ENCODE peak calls at places on chromosomes 6 and 20, in six cellular contexts. V is IMR-90, T is neuronal stem cell, S is mesenchymal stem cell, R is H1, A is H9. G is an unnamed sample.

GRCh38 chr6:11729083-11729482 is 49.5 kb downstream of the ADTRP start:
- DNase-seq in S (no peak), V (no peak), T (no peak), R (no peak), A (no peak), G (no peak)

GRCh38 chr6:166861961-166862286 is 94.4 kb downstream of the RNASET2 start:
- DNase-seq in S (peak; percentile 1), A (no peak), T (no peak), V (no peak), R (no peak), G (peak; percentile 2)

GRCh38 chr20:53914861-53915458 is 155.4 kb downstream of the BCAS1 start:
- DNase-seq in T (no peak), V (no peak), R (no peak), A (no peak), S (peak; percentile 32), G (no peak)

GRCh38 chr6:137736919-137737318 is 130.1 kb upstream of the TNFAIP3 start:
- DNase-seq in T (no peak), R (no peak), V (no peak), S (no peak), A (no peak), G (no peak)

GRCh38 chr20:1844723-1845523 is 50.3 kb upstream of the SIRPA start:
- DNase-seq in T (no peak), R (no peak), S (peak; percentile 96), V (peak; percentile 92), A (no peak), G (peak; percentile 37)

GRCh38 chr6:31180500-31180899 is 10.0 kb upstream of the POU5F1 start:
- DNase-seq in T (no peak), R (no peak), S (no peak), V (no peak), A (peak; percentile 86), G (peak; percentile 65)

GRCh38 chr6:7730852-7731251 is 5.0 kb downstream of the BMP6 start:
- DNase-seq in R (no peak), A (no peak), S (peak; percentile 92), T (no peak), V (peak; percentile 90), G (peak; percentile 68)

GRCh38 chr6:100228437-100229424 is 234.7 kb upstream of the MCHR2 start:
- DNase-seq in S (peak; percentile 66), V (peak; percentile 71), R (peak; percentile 46), T (peak; percentile 74), A (peak; percentile 93), G (peak; percentile 70)

GRCh38 chr20:38222231-38222922 is 38.2 kb downstream of the KIAA1755 start:
- DNase-seq in V (peak; percentile 48), R (no peak), S (peak; percentile 60), T (peak; percentile 73), A (peak; percentile 81), G (peak; percentile 83)

GRCh38 chr20:17629678-17630089 is 52.4 kb downstream of the RRBP1 start:
- DNase-seq in A (no peak), S (no peak), T (no peak), R (no peak), V (no peak), G (no peak)

GRCh38 chr6:10960171-10960570 is 73.3 kb downstream of the SYCP2L start:
- DNase-seq in V (no peak), S (no peak), R (no peak), T (no peak), A (no peak), G (no peak)

GRCh38 chr20:9301129-9302072 is 213.0 kb upstream of the LAMP5 start:
- DNase-seq in R (no peak), S (peak; percentile 74), V (peak; percentile 89), A (no peak), T (no peak), G (no peak)

GRCh38 chr20:25011261-25011660 is 18.7 kb upstream of the APMAP start:
- DNase-seq in S (no peak), A (no peak), R (no peak), V (no peak), T (no peak), G (no peak)

GRCh38 chr6:160634706-160635105 is 29.4 kb downstream of the LPA start:
- DNase-seq in V (no peak), R (no peak), S (no peak), A (no peak), T (no peak), G (no peak)

GRCh38 chr6:12030993-12031550 is 19.0 kb downstream of the HIVEP1 start:
- DNase-seq in T (no peak), V (peak; percentile 57), A (no peak), S (peak; percentile 24), R (no peak), G (no peak)

GRCh38 chr6:70651326-70651905 is 16.3 kb upstream of the SMAP1 start:
- DNase-seq in T (no peak), V (no peak), A (no peak), R (no peak), S (no peak), G (no peak)

GRCh38 chr6:43747734-43748133 is 22.3 kb upstream of the VEGFA start:
- DNase-seq in A (peak; percentile 5), V (no peak), S (no peak), R (no peak), T (no peak), G (no peak)

GRCh38 chr6:162090734-162091133 is 636.8 kb downstream of the PRKN start:
- DNase-seq in S (peak; percentile 6), V (no peak), A (no peak), R (no peak), T (no peak), G (no peak)

GRCh38 chr6:1960484-1961142 is 284.8 kb downstream of the GMDS start:
- DNase-seq in S (no peak), A (no peak), R (no peak), T (no peak), V (no peak), G (peak; percentile 86)

GRCh38 chr6:1697688-1698351 is 88.1 kb downstream of the FOXC1 start:
- DNase-seq in A (no peak), R (no peak), V (no peak), T (no peak), S (no peak), G (no peak)

GRCh38 chr20:63223121-63223825 is 7.3 kb upstream of the YTHDF1 start:
- DNase-seq in S (peak; percentile 58), V (peak; percentile 30), R (no peak), T (peak; percentile 54), A (peak; percentile 74), G (peak; percentile 20)

GRCh38 chr6:33634203-33634727 is 13.1 kb downstream of the ITPR3 start:
- DNase-seq in A (no peak), R (no peak), S (no peak), V (no peak), T (no peak), G (peak; percentile 6)

GRCh38 chr6:44000164-44000842 is 126.9 kb downstream of the MRPL14 start:
- DNase-seq in T (no peak), V (peak; percentile 25), R (no peak), S (peak; percentile 73), A (peak; percentile 94), G (no peak)

GRCh38 chr6:45533394-45533793 is 155.7 kb upstream of the SUPT3H start:
- DNase-seq in R (no peak), V (peak; percentile 31), S (peak; percentile 23), T (no peak), A (no peak), G (no peak)

GRCh38 chr6:143961868-143962643 is 46.0 kb downstream of the PLAGL1 start:
- DNase-seq in V (no peak), A (no peak), R (no peak), S (no peak), T (peak; percentile 69), G (no peak)

GRCh38 chr6:149136913-149137286 is 180.6 kb upstream of the TAB2 start:
- DNase-seq in A (no peak), R (no peak), T (no peak), S (no peak), V (no peak), G (no peak)

GRCh38 chr20:20405619-20406018 is 37.7 kb downstream of the INSM1 start:
- DNase-seq in A (no peak), V (no peak), S (no peak), R (no peak), T (no peak), G (no peak)

GRCh38 chr6:45584127-45584526 is 206.4 kb upstream of the SUPT3H start:
- DNase-seq in S (no peak), V (no peak), R (no peak), A (no peak), T (no peak), G (no peak)

GRCh38 chr6:83183082-83183828 is 9.8 kb downstream of the PGM3 start:
- DNase-seq in A (no peak), T (no peak), S (peak; percentile 99), V (peak; percentile 98), R (no peak), G (peak; percentile 13)
- H3K4ac ChIP-seq in A (no peak overlapping the region), T (no peak overlapping the region), S (no peak overlapping the region), V (no peak overlapping the region), R (no peak overlapping the region), G (no peak overlapping the region)

DNA sequence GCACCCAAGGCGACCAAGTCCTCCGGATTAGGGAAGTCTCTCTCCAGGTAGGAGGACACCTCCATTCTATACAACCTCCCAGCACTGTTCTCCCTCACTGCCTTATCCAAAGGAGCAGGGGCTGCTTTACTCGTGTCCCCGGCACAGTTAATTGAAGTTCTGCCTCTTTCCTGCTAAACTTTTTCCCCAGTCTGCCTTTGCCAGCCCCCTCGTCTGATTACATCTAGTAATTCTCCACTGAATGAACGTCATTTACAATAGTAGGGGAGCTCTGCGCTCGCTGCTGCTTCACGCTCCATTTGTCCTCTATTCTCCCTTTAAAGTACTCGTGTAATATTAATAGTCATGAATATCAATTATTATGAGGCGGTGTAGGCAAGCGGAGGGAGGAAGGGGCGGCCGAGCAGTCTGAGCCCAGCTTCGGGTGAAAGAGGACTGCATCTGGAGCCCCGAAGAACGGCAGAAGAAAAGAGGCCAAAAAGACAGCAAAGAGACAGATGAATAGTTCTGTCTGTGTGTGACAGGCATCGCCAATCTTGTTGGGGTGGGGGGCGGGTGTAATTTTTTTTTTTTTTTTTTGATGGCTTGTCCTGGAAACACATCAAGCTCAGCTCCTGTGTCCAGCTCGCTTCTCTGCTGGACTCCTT is 2.9 kb downstream of the TFAP2B start:
- DNase-seq in V (no peak), A (no peak), S (no peak), T (no peak), R (no peak), G (no peak)
- H4K91ac ChIP-seq in V (no peak overlapping the region), A (no peak overlapping the region), S (no peak overlapping the region), T (no peak overlapping the region), R (no peak overlapping the region), G (peak overlapping the region; percentile 3)

DNA sequence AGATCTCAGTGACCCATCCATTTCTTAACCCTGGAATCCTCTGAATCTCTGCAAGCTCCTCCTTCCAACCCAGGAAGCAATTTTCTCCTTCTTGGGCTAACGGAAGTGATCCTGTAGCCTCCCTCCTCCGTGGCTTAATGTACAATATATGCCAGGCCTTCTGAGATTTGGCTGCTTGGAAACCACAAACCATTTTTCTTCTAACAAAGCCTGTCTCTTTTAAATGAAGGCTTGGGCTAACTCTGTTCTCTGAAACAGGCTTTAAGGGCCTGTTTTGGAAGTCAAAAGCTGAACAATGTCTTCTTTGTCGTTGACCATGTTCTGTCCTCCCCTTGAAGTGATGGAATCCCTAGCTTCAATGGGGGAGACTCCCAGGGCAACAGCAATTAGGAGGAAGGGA is 14.9 kb downstream of the FYN start:
- DNase-seq in T (no peak), A (no peak), R (no peak), V (no peak), S (no peak), G (no peak)
- H4K8ac ChIP-seq in T (no peak overlapping the region), A (no peak overlapping the region), R (no peak overlapping the region), V (no peak overlapping the region), S (no peak overlapping the region), G (no peak overlapping the region)

GRCh38 chr20:45343445-45343866 is 4.8 kb downstream of the SDC4 start:
- DNase-seq in S (no peak), R (no peak), A (no peak), T (no peak), V (no peak), G (no peak)
- H3K4ac ChIP-seq in S (peak overlapping the region; percentile 80), R (peak overlapping the region; percentile 61), A (no peak overlapping the region), T (no peak overlapping the region), V (peak overlapping the region; percentile 99), G (peak overlapping the region; percentile 17)